ENCODE peak calls at places on chromosome 7, in four cellular contexts. S is GM20000, T is thoracic aorta, I is lower lobe of right lung. X is an unnamed sample.

GRCh38 chr7:15498465-15498864 is 63.4 kb downstream of the AGMO start:
- DNase-seq in T (no peak), I (no peak), S (no peak), X (no peak)

GRCh38 chr7:96663871-96664445 is 45.7 kb downstream of the SEM1 start:
- DNase-seq in I (no peak), T (no peak), S (no peak), X (no peak)

GRCh38 chr7:111159426-111159825 is 68.5 kb downstream of the LRRN3 start:
- DNase-seq in T (no peak), I (no peak), S (no peak), X (no peak)

GRCh38 chr7:22120391-22121053 is 174.8 kb upstream of the CDCA7L start:
- DNase-seq in T (no peak), I (no peak), S (no peak), X (no peak)

GRCh38 chr7:135239263-135239662 is 5.6 kb downstream of the STRA8 start:
- DNase-seq in I (no peak), T (no peak), S (no peak), X (no peak)

GRCh38 chr7:66250711-66251110 is 45.6 kb downstream of the TPST1 start:
- DNase-seq in S (no peak), T (no peak), I (no peak), X (no peak)

GRCh38 chr7:118052330-118052729 is 131.6 kb upstream of the LSM8 start:
- DNase-seq in I (no peak), S (no peak), T (no peak), X (no peak)

GRCh38 chr7:115043605-115044004 is 121.7 kb downstream of the MDFIC start:
- DNase-seq in T (no peak), I (no peak), S (no peak), X (no peak)

GRCh38 chr7:140631006-140631405 is 9.6 kb downstream of the DENND2A start:
- DNase-seq in S (no peak), T (no peak), I (no peak), X (no peak)

GRCh38 chr7:75937958-75938786 is 23.2 kb downstream of the POR start:
- DNase-seq in I (peak; percentile 77), S (no peak), T (peak; percentile 45), X (peak; percentile 88)

GRCh38 chr7:70565723-70566122 is 566.2 kb upstream of the GALNT17 start:
- DNase-seq in S (no peak), T (no peak), I (no peak), X (no peak)

GRCh38 chr7:77258014-77258413 is 58.4 kb upstream of the FGL2 start:
- DNase-seq in I (no peak), S (no peak), T (no peak), X (no peak)
- TF ChIP-seq CTCF in I (no peak), S (no peak), T (no peak), X (no peak)

DNA sequence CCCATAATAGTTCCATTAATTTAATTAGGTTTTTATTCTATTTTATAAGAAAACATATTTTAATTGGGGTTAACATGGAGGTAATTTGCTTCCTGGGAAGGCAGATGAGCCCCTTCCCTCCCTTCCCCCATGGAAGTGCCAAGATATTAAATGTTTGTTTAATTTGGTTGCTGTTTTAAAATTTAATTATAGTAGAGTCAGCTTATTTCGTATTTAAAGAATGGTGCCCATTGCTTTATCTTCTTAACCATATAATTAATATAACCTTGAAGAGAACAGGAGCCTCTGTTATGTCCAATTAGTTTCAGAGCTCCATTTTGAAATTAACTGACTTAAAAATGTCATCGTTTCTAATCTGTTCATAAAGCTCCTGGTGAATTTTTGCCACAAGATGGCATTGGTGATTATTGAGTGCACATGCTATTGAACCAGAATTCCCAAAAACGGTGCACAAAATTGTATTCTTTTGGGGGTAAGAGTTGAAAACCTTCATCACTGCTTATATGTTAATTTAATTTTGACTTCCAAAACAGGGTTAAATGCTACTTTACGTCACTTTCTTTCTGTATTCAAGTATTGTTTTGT is 26.0 kb downstream of the KLHDC10 start:
- DNase-seq in I (no peak), S (no peak), T (no peak), X (no peak)
- TF ChIP-seq CTCF in I (no peak), S (no peak), T (no peak), X (no peak)

DNA sequence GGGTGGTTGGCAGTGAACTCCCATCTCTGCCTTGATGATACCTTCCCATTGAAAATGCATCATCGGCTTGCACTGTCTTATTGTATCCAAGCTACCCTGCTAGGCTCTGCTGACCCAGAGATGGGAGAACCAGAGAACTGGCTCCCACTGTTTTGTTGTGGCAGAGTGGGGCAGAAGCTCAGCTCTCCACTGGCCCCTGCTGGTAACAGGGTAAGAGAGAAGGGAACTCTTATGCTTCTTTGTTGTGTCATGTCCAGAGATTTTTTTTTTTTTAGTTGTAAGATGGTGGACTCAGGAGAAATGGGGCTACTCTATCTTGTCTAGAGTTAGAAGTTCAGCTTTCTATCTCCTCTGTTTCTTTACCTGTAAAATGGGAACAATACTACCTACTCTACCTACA is 100.5 kb upstream of the SDK1 start:
- DNase-seq in S (peak; percentile 53), I (no peak), T (no peak), X (no peak)
- TF ChIP-seq CTCF in S (no peak), I (peak; percentile 28), T (no peak), X (no peak)

GRCh38 chr7:4815609-4816418 is 40.4 kb downstream of the AP5Z1 start:
- DNase-seq in I (peak; percentile 41), T (no peak), S (no peak), X (no peak)
- TF ChIP-seq CTCF in I (no peak), T (no peak), S (no peak), X (no peak)